ENCODE peak calls at places on chromosomes 4 and X, in ten cellular contexts. One of them, this sample, is unnamed.

GRCh38 chr4:184732126-184732525 is 1.8 kb downstream of the CENPU start:
- DNase-seq in brain microvascular endothelial cell: no peak
- DNase-seq in stimulated activated CD4-positive, alpha-beta T cell treated with anti-CD3 and anti-CD28 coated beads, Interleukin-4, amount 100 ng/mL, for 48 hours: no peak
- DNase-seq in choroid plexus epithelial cell: no peak
- DNase-seq in pancreas: no peak
- DNase-seq in myocyte: peak; percentile 58
- DNase-seq in NCI-H526: no peak
- DNase-seq in activated T-helper 1 cell treated with anti-CD3 and anti-CD28 coated beads, Interleukin-2, amount 50 U/mL, for 16 hours: no peak
- DNase-seq in osteocyte: no peak
- DNase-seq in SHP77: no peak
- DNase-seq in this sample: peak; percentile 74

GRCh38 chr4:106080376-106080775 is 185.1 kb downstream of the NPNT start:
- DNase-seq in SHP77: no peak
- DNase-seq in myocyte: no peak
- DNase-seq in osteocyte: no peak
- DNase-seq in brain microvascular endothelial cell: no peak
- DNase-seq in activated T-helper 1 cell treated with anti-CD3 and anti-CD28 coated beads, Interleukin-2, amount 50 U/mL, for 16 hours: no peak
- DNase-seq in NCI-H526: no peak
- DNase-seq in stimulated activated CD4-positive, alpha-beta T cell treated with anti-CD3 and anti-CD28 coated beads, Interleukin-4, amount 100 ng/mL, for 48 hours: no peak
- DNase-seq in pancreas: no peak
- DNase-seq in choroid plexus epithelial cell: peak; percentile 19
- DNase-seq in this sample: peak; percentile 34

GRCh38 chrX:39984191-39984956 is 113.4 kb downstream of the BCOR start:
- DNase-seq in myocyte: peak; percentile 94
- DNase-seq in osteocyte: no peak
- DNase-seq in brain microvascular endothelial cell: no peak
- DNase-seq in SHP77: no peak
- DNase-seq in stimulated activated CD4-positive, alpha-beta T cell treated with anti-CD3 and anti-CD28 coated beads, Interleukin-4, amount 100 ng/mL, for 48 hours: no peak
- DNase-seq in activated T-helper 1 cell treated with anti-CD3 and anti-CD28 coated beads, Interleukin-2, amount 50 U/mL, for 16 hours: no peak
- DNase-seq in NCI-H526: no peak
- DNase-seq in pancreas: no peak
- DNase-seq in choroid plexus epithelial cell: peak; percentile 16
- DNase-seq in this sample: peak; percentile 49

GRCh38 chr4:134777626-134778025 is 576.0 kb upstream of the PABPC4L start:
- DNase-seq in brain microvascular endothelial cell: no peak
- DNase-seq in stimulated activated CD4-positive, alpha-beta T cell treated with anti-CD3 and anti-CD28 coated beads, Interleukin-4, amount 100 ng/mL, for 48 hours: no peak
- DNase-seq in activated T-helper 1 cell treated with anti-CD3 and anti-CD28 coated beads, Interleukin-2, amount 50 U/mL, for 16 hours: no peak
- DNase-seq in NCI-H526: peak; percentile 53
- DNase-seq in osteocyte: no peak
- DNase-seq in myocyte: peak; percentile 13
- DNase-seq in choroid plexus epithelial cell: peak; percentile 6
- DNase-seq in SHP77: no peak
- DNase-seq in pancreas: no peak
- DNase-seq in this sample: no peak

GRCh38 chr4:183912585-183912984 is 7.5 kb downstream of the STOX2 start:
- DNase-seq in SHP77: no peak
- DNase-seq in stimulated activated CD4-positive, alpha-beta T cell treated with anti-CD3 and anti-CD28 coated beads, Interleukin-4, amount 100 ng/mL, for 48 hours: no peak
- DNase-seq in brain microvascular endothelial cell: no peak
- DNase-seq in activated T-helper 1 cell treated with anti-CD3 and anti-CD28 coated beads, Interleukin-2, amount 50 U/mL, for 16 hours: no peak
- DNase-seq in choroid plexus epithelial cell: no peak
- DNase-seq in NCI-H526: no peak
- DNase-seq in pancreas: no peak
- DNase-seq in osteocyte: no peak
- DNase-seq in myocyte: no peak
- DNase-seq in this sample: peak; percentile 57

GRCh38 chrX:67570839-67571238 is 27.0 kb downstream of the AR start:
- DNase-seq in brain microvascular endothelial cell: no peak
- DNase-seq in osteocyte: no peak
- DNase-seq in SHP77: no peak
- DNase-seq in activated T-helper 1 cell treated with anti-CD3 and anti-CD28 coated beads, Interleukin-2, amount 50 U/mL, for 16 hours: no peak
- DNase-seq in myocyte: no peak
- DNase-seq in pancreas: no peak
- DNase-seq in stimulated activated CD4-positive, alpha-beta T cell treated with anti-CD3 and anti-CD28 coated beads, Interleukin-4, amount 100 ng/mL, for 48 hours: no peak
- DNase-seq in choroid plexus epithelial cell: no peak
- DNase-seq in NCI-H526: no peak
- DNase-seq in this sample: no peak

GRCh38 chr4:74190919-74191397 is 33.0 kb downstream of the MTHFD2L start:
- DNase-seq in pancreas: no peak
- DNase-seq in osteocyte: no peak
- DNase-seq in myocyte: no peak
- DNase-seq in SHP77: peak; percentile 5
- DNase-seq in activated T-helper 1 cell treated with anti-CD3 and anti-CD28 coated beads, Interleukin-2, amount 50 U/mL, for 16 hours: no peak
- DNase-seq in stimulated activated CD4-positive, alpha-beta T cell treated with anti-CD3 and anti-CD28 coated beads, Interleukin-4, amount 100 ng/mL, for 48 hours: no peak
- DNase-seq in brain microvascular endothelial cell: no peak
- DNase-seq in NCI-H526: no peak
- DNase-seq in choroid plexus epithelial cell: no peak
- DNase-seq in this sample: no peak

GRCh38 chr4:127809173-127809800 is 27.2 kb downstream of the HSPA4L start:
- DNase-seq in NCI-H526: peak; percentile 5
- DNase-seq in stimulated activated CD4-positive, alpha-beta T cell treated with anti-CD3 and anti-CD28 coated beads, Interleukin-4, amount 100 ng/mL, for 48 hours: no peak
- DNase-seq in pancreas: no peak
- DNase-seq in osteocyte: no peak
- DNase-seq in choroid plexus epithelial cell: peak; percentile 61
- DNase-seq in myocyte: peak; percentile 10
- DNase-seq in SHP77: no peak
- DNase-seq in brain microvascular endothelial cell: no peak
- DNase-seq in activated T-helper 1 cell treated with anti-CD3 and anti-CD28 coated beads, Interleukin-2, amount 50 U/mL, for 16 hours: no peak
- DNase-seq in this sample: peak; percentile 8

GRCh38 chr4:87932718-87933136 is 42.8 kb upstream of the SPP1 start:
- DNase-seq in osteocyte: no peak
- DNase-seq in choroid plexus epithelial cell: no peak
- DNase-seq in stimulated activated CD4-positive, alpha-beta T cell treated with anti-CD3 and anti-CD28 coated beads, Interleukin-4, amount 100 ng/mL, for 48 hours: no peak
- DNase-seq in pancreas: no peak
- DNase-seq in myocyte: no peak
- DNase-seq in NCI-H526: no peak
- DNase-seq in brain microvascular endothelial cell: no peak
- DNase-seq in SHP77: no peak
- DNase-seq in activated T-helper 1 cell treated with anti-CD3 and anti-CD28 coated beads, Interleukin-2, amount 50 U/mL, for 16 hours: no peak
- DNase-seq in this sample: no peak

GRCh38 chr4:148224476-148224875 is 217.7 kb downstream of the NR3C2 start:
- DNase-seq in NCI-H526: no peak
- DNase-seq in SHP77: no peak
- DNase-seq in osteocyte: no peak
- DNase-seq in brain microvascular endothelial cell: no peak
- DNase-seq in pancreas: no peak
- DNase-seq in stimulated activated CD4-positive, alpha-beta T cell treated with anti-CD3 and anti-CD28 coated beads, Interleukin-4, amount 100 ng/mL, for 48 hours: no peak
- DNase-seq in activated T-helper 1 cell treated with anti-CD3 and anti-CD28 coated beads, Interleukin-2, amount 50 U/mL, for 16 hours: no peak
- DNase-seq in myocyte: no peak
- DNase-seq in choroid plexus epithelial cell: no peak
- DNase-seq in this sample: no peak

GRCh38 chrX:109684136-109684535 is 48.9 kb downstream of the ACSL4 start:
- DNase-seq in myocyte: peak; percentile 18
- DNase-seq in activated T-helper 1 cell treated with anti-CD3 and anti-CD28 coated beads, Interleukin-2, amount 50 U/mL, for 16 hours: no peak
- DNase-seq in osteocyte: no peak
- DNase-seq in NCI-H526: no peak
- DNase-seq in choroid plexus epithelial cell: peak; percentile 37
- DNase-seq in SHP77: no peak
- DNase-seq in pancreas: no peak
- DNase-seq in stimulated activated CD4-positive, alpha-beta T cell treated with anti-CD3 and anti-CD28 coated beads, Interleukin-4, amount 100 ng/mL, for 48 hours: no peak
- DNase-seq in brain microvascular endothelial cell: peak; percentile 9
- DNase-seq in this sample: peak; percentile 41

GRCh38 chr4:186104895-186105720 is 604 bp downstream of the FAM149A start:
- DNase-seq in choroid plexus epithelial cell: peak; percentile 5
- DNase-seq in osteocyte: no peak
- DNase-seq in brain microvascular endothelial cell: no peak
- DNase-seq in SHP77: no peak
- DNase-seq in myocyte: no peak
- DNase-seq in NCI-H526: peak; percentile 53
- DNase-seq in stimulated activated CD4-positive, alpha-beta T cell treated with anti-CD3 and anti-CD28 coated beads, Interleukin-4, amount 100 ng/mL, for 48 hours: no peak
- DNase-seq in activated T-helper 1 cell treated with anti-CD3 and anti-CD28 coated beads, Interleukin-2, amount 50 U/mL, for 16 hours: no peak
- DNase-seq in pancreas: peak; percentile 60
- DNase-seq in this sample: no peak

GRCh38 chr4:70559216-70559830 is 32.7 kb upstream of the AMBN start:
- DNase-seq in activated T-helper 1 cell treated with anti-CD3 and anti-CD28 coated beads, Interleukin-2, amount 50 U/mL, for 16 hours: no peak
- DNase-seq in stimulated activated CD4-positive, alpha-beta T cell treated with anti-CD3 and anti-CD28 coated beads, Interleukin-4, amount 100 ng/mL, for 48 hours: peak; percentile 9
- DNase-seq in brain microvascular endothelial cell: peak; percentile 28
- DNase-seq in osteocyte: no peak
- DNase-seq in SHP77: peak; percentile 36
- DNase-seq in NCI-H526: peak; percentile 66
- DNase-seq in pancreas: no peak
- DNase-seq in choroid plexus epithelial cell: peak; percentile 70
- DNase-seq in myocyte: peak; percentile 68
- DNase-seq in this sample: peak; percentile 38

GRCh38 chrX:9957743-9958142 is 9.4 kb upstream of the CLDN34 start:
- DNase-seq in stimulated activated CD4-positive, alpha-beta T cell treated with anti-CD3 and anti-CD28 coated beads, Interleukin-4, amount 100 ng/mL, for 48 hours: no peak
- DNase-seq in osteocyte: no peak
- DNase-seq in choroid plexus epithelial cell: no peak
- DNase-seq in activated T-helper 1 cell treated with anti-CD3 and anti-CD28 coated beads, Interleukin-2, amount 50 U/mL, for 16 hours: no peak
- DNase-seq in pancreas: no peak
- DNase-seq in SHP77: no peak
- DNase-seq in myocyte: no peak
- DNase-seq in brain microvascular endothelial cell: no peak
- DNase-seq in NCI-H526: no peak
- DNase-seq in this sample: no peak

GRCh38 chrX:154401045-154401799 is 3.0 kb downstream of the RPL10 start:
- DNase-seq in NCI-H526: no peak
- DNase-seq in myocyte: peak; percentile 23
- DNase-seq in osteocyte: no peak
- DNase-seq in stimulated activated CD4-positive, alpha-beta T cell treated with anti-CD3 and anti-CD28 coated beads, Interleukin-4, amount 100 ng/mL, for 48 hours: no peak
- DNase-seq in activated T-helper 1 cell treated with anti-CD3 and anti-CD28 coated beads, Interleukin-2, amount 50 U/mL, for 16 hours: no peak
- DNase-seq in pancreas: peak; percentile 46
- DNase-seq in SHP77: no peak
- DNase-seq in brain microvascular endothelial cell: no peak
- DNase-seq in choroid plexus epithelial cell: peak; percentile 31
- DNase-seq in this sample: peak; percentile 45

GRCh38 chr4:78247541-78248285 is 190.6 kb downstream of the FRAS1 start:
- DNase-seq in pancreas: no peak
- DNase-seq in brain microvascular endothelial cell: no peak
- DNase-seq in SHP77: no peak
- DNase-seq in activated T-helper 1 cell treated with anti-CD3 and anti-CD28 coated beads, Interleukin-2, amount 50 U/mL, for 16 hours: no peak
- DNase-seq in stimulated activated CD4-positive, alpha-beta T cell treated with anti-CD3 and anti-CD28 coated beads, Interleukin-4, amount 100 ng/mL, for 48 hours: no peak
- DNase-seq in myocyte: no peak
- DNase-seq in osteocyte: no peak
- DNase-seq in choroid plexus epithelial cell: no peak
- DNase-seq in NCI-H526: no peak
- DNase-seq in this sample: no peak

GRCh38 chr4:118833192-118833820 is 2.6 kb downstream of the SEC24D start:
- DNase-seq in myocyte: no peak
- DNase-seq in stimulated activated CD4-positive, alpha-beta T cell treated with anti-CD3 and anti-CD28 coated beads, Interleukin-4, amount 100 ng/mL, for 48 hours: no peak
- DNase-seq in osteocyte: no peak
- DNase-seq in choroid plexus epithelial cell: no peak
- DNase-seq in NCI-H526: no peak
- DNase-seq in pancreas: no peak
- DNase-seq in SHP77: no peak
- DNase-seq in activated T-helper 1 cell treated with anti-CD3 and anti-CD28 coated beads, Interleukin-2, amount 50 U/mL, for 16 hours: no peak
- DNase-seq in brain microvascular endothelial cell: no peak
- DNase-seq in this sample: no peak

GRCh38 chr4:139607302-139608060 is 51.5 kb upstream of the SETD7 start:
- DNase-seq in NCI-H526: no peak
- DNase-seq in brain microvascular endothelial cell: no peak
- DNase-seq in SHP77: no peak
- DNase-seq in pancreas: no peak
- DNase-seq in stimulated activated CD4-positive, alpha-beta T cell treated with anti-CD3 and anti-CD28 coated beads, Interleukin-4, amount 100 ng/mL, for 48 hours: no peak
- DNase-seq in activated T-helper 1 cell treated with anti-CD3 and anti-CD28 coated beads, Interleukin-2, amount 50 U/mL, for 16 hours: no peak
- DNase-seq in myocyte: no peak
- DNase-seq in osteocyte: no peak
- DNase-seq in choroid plexus epithelial cell: no peak
- DNase-seq in this sample: peak; percentile 62